ENCODE peak calls at places on chromosome 12, in ten cellular contexts. One of them, this sample, is unnamed.

GRCh38 chr12:93137656-93138612 is 208.8 kb upstream of the EEA1 start:
- DNase-seq in transverse colon: no peak
- DNase-seq in osteocyte: no peak
- DNase-seq in HCEC 1CT: peak; percentile 88
- DNase-seq in anterior cingulate cortex: no peak
- DNase-seq in kidney epithelial cell: peak; percentile 70
- DNase-seq in H9: no peak
- DNase-seq in T-helper 9 cell: no peak
- DNase-seq in SK-N-SH: no peak
- DNase-seq in NCI-H1105: no peak
- DNase-seq in this sample: no peak

GRCh38 chr12:99049774-99050173 is 404.7 kb downstream of the APAF1 start:
- DNase-seq in SK-N-SH: no peak
- DNase-seq in kidney epithelial cell: no peak
- DNase-seq in anterior cingulate cortex: no peak
- DNase-seq in NCI-H1105: no peak
- DNase-seq in osteocyte: no peak
- DNase-seq in H9: no peak
- DNase-seq in T-helper 9 cell: no peak
- DNase-seq in HCEC 1CT: no peak
- DNase-seq in transverse colon: no peak
- DNase-seq in this sample: no peak

GRCh38 chr12:116838395-116838794 is 42.8 kb downstream of the HRK start:
- DNase-seq in transverse colon: no peak
- DNase-seq in anterior cingulate cortex: no peak
- DNase-seq in T-helper 9 cell: no peak
- DNase-seq in NCI-H1105: no peak
- DNase-seq in H9: no peak
- DNase-seq in kidney epithelial cell: no peak
- DNase-seq in osteocyte: no peak
- DNase-seq in SK-N-SH: no peak
- DNase-seq in HCEC 1CT: no peak
- DNase-seq in this sample: no peak

GRCh38 chr12:112239881-112240280 is 114.5 kb downstream of the TRAFD1 start:
- DNase-seq in H9: no peak
- DNase-seq in NCI-H1105: no peak
- DNase-seq in HCEC 1CT: no peak
- DNase-seq in osteocyte: no peak
- DNase-seq in kidney epithelial cell: no peak
- DNase-seq in transverse colon: no peak
- DNase-seq in SK-N-SH: no peak
- DNase-seq in anterior cingulate cortex: no peak
- DNase-seq in T-helper 9 cell: no peak
- DNase-seq in this sample: no peak

GRCh38 chr12:24554612-24555300 is 394.1 kb downstream of the BCAT1 start:
- DNase-seq in transverse colon: no peak
- DNase-seq in anterior cingulate cortex: no peak
- DNase-seq in kidney epithelial cell: no peak
- DNase-seq in HCEC 1CT: no peak
- DNase-seq in osteocyte: no peak
- DNase-seq in SK-N-SH: no peak
- DNase-seq in H9: no peak
- DNase-seq in NCI-H1105: no peak
- DNase-seq in T-helper 9 cell: no peak
- DNase-seq in this sample: no peak

GRCh38 chr12:19198272-19198671 is 68.7 kb downstream of the PLEKHA5 start:
- DNase-seq in transverse colon: no peak
- DNase-seq in kidney epithelial cell: no peak
- DNase-seq in osteocyte: no peak
- DNase-seq in SK-N-SH: no peak
- DNase-seq in T-helper 9 cell: no peak
- DNase-seq in NCI-H1105: no peak
- DNase-seq in H9: no peak
- DNase-seq in anterior cingulate cortex: no peak
- DNase-seq in HCEC 1CT: no peak
- DNase-seq in this sample: no peak

GRCh38 chr12:24948452-24948815 is 467 bp downstream of the BCAT1 start:
- DNase-seq in T-helper 9 cell: no peak
- DNase-seq in SK-N-SH: peak; percentile 63
- DNase-seq in kidney epithelial cell: no peak
- DNase-seq in anterior cingulate cortex: no peak
- DNase-seq in H9: peak; percentile 59
- DNase-seq in osteocyte: no peak
- DNase-seq in NCI-H1105: no peak
- DNase-seq in HCEC 1CT: peak; percentile 57
- DNase-seq in transverse colon: no peak
- DNase-seq in this sample: no peak

GRCh38 chr12:99649551-99649950 is 2.0 kb downstream of the GARIN6 start:
- DNase-seq in H9: no peak
- DNase-seq in kidney epithelial cell: no peak
- DNase-seq in HCEC 1CT: no peak
- DNase-seq in transverse colon: no peak
- DNase-seq in NCI-H1105: no peak
- DNase-seq in SK-N-SH: no peak
- DNase-seq in osteocyte: no peak
- DNase-seq in anterior cingulate cortex: no peak
- DNase-seq in T-helper 9 cell: no peak
- DNase-seq in this sample: no peak

GRCh38 chr12:12726543-12727093 is 9.4 kb downstream of the CDKN1B start:
- DNase-seq in HCEC 1CT: peak; percentile 90
- DNase-seq in NCI-H1105: no peak
- DNase-seq in H9: no peak
- DNase-seq in T-helper 9 cell: no peak
- DNase-seq in osteocyte: no peak
- DNase-seq in transverse colon: no peak
- DNase-seq in kidney epithelial cell: no peak
- DNase-seq in SK-N-SH: peak; percentile 26
- DNase-seq in anterior cingulate cortex: no peak
- DNase-seq in this sample: no peak

GRCh38 chr12:48005750-48006021 is 1.4 kb upstream of the COL2A1 start:
- DNase-seq in anterior cingulate cortex: no peak
- DNase-seq in kidney epithelial cell: no peak
- DNase-seq in SK-N-SH: no peak
- DNase-seq in osteocyte: no peak
- DNase-seq in HCEC 1CT: no peak
- DNase-seq in H9: no peak
- DNase-seq in transverse colon: no peak
- DNase-seq in T-helper 9 cell: no peak
- DNase-seq in NCI-H1105: no peak
- DNase-seq in this sample: no peak

GRCh38 chr12:57127101-57127709 is 1.1 kb upstream of the LRP1 start:
- DNase-seq in NCI-H1105: peak; percentile 13
- DNase-seq in H9: peak; percentile 89
- DNase-seq in anterior cingulate cortex: no peak
- DNase-seq in transverse colon: peak; percentile 90
- DNase-seq in osteocyte: no peak
- DNase-seq in SK-N-SH: peak; percentile 67
- DNase-seq in T-helper 9 cell: peak; percentile 31
- DNase-seq in kidney epithelial cell: no peak
- DNase-seq in HCEC 1CT: peak; percentile 39
- DNase-seq in this sample: peak; percentile 46

GRCh38 chr12:69510176-69510827 is 40.1 kb downstream of the FRS2 start:
- DNase-seq in SK-N-SH: no peak
- DNase-seq in T-helper 9 cell: no peak
- DNase-seq in NCI-H1105: peak; percentile 44
- DNase-seq in HCEC 1CT: no peak
- DNase-seq in transverse colon: no peak
- DNase-seq in H9: no peak
- DNase-seq in osteocyte: no peak
- DNase-seq in anterior cingulate cortex: no peak
- DNase-seq in kidney epithelial cell: no peak
- DNase-seq in this sample: no peak

GRCh38 chr12:117039891-117040309 is 59.3 kb downstream of the TESC start:
- DNase-seq in SK-N-SH: no peak
- DNase-seq in H9: no peak
- DNase-seq in NCI-H1105: no peak
- DNase-seq in anterior cingulate cortex: peak; percentile 37
- DNase-seq in osteocyte: no peak
- DNase-seq in kidney epithelial cell: no peak
- DNase-seq in T-helper 9 cell: no peak
- DNase-seq in transverse colon: no peak
- DNase-seq in HCEC 1CT: no peak
- DNase-seq in this sample: no peak

GRCh38 chr12:13197526-13198141 is 1.1 kb downstream of the EMP1 start:
- DNase-seq in HCEC 1CT: peak; percentile 54
- DNase-seq in SK-N-SH: no peak
- DNase-seq in NCI-H1105: no peak
- DNase-seq in osteocyte: no peak
- DNase-seq in T-helper 9 cell: no peak
- DNase-seq in anterior cingulate cortex: no peak
- DNase-seq in transverse colon: no peak
- DNase-seq in kidney epithelial cell: no peak
- DNase-seq in H9: no peak
- DNase-seq in this sample: no peak

GRCh38 chr12:89832336-89832735 is 123.7 kb upstream of the ATP2B1 start:
- DNase-seq in transverse colon: no peak
- DNase-seq in anterior cingulate cortex: no peak
- DNase-seq in HCEC 1CT: no peak
- DNase-seq in H9: no peak
- DNase-seq in kidney epithelial cell: no peak
- DNase-seq in SK-N-SH: no peak
- DNase-seq in osteocyte: no peak
- DNase-seq in NCI-H1105: no peak
- DNase-seq in T-helper 9 cell: no peak
- DNase-seq in this sample: no peak

GRCh38 chr12:4278582-4278939 is 5.0 kb downstream of the CCND2 start:
- DNase-seq in T-helper 9 cell: no peak
- DNase-seq in osteocyte: no peak
- DNase-seq in anterior cingulate cortex: no peak
- DNase-seq in NCI-H1105: no peak
- DNase-seq in kidney epithelial cell: no peak
- DNase-seq in H9: no peak
- DNase-seq in SK-N-SH: no peak
- DNase-seq in transverse colon: peak; percentile 78
- DNase-seq in HCEC 1CT: no peak
- DNase-seq in this sample: no peak

GRCh38 chr12:47071241-47071852 is 8.1 kb upstream of the PCED1B start:
- DNase-seq in HCEC 1CT: peak; percentile 23
- DNase-seq in transverse colon: no peak
- DNase-seq in H9: peak; percentile 75
- DNase-seq in osteocyte: no peak
- DNase-seq in kidney epithelial cell: no peak
- DNase-seq in anterior cingulate cortex: no peak
- DNase-seq in T-helper 9 cell: no peak
- DNase-seq in SK-N-SH: no peak
- DNase-seq in NCI-H1105: no peak
- DNase-seq in this sample: no peak

GRCh38 chr12:20000229-20000869 is 368.0 kb upstream of the PDE3A start:
- DNase-seq in T-helper 9 cell: no peak
- DNase-seq in kidney epithelial cell: no peak
- DNase-seq in NCI-H1105: no peak
- DNase-seq in osteocyte: no peak
- DNase-seq in SK-N-SH: no peak
- DNase-seq in transverse colon: no peak
- DNase-seq in anterior cingulate cortex: no peak
- DNase-seq in HCEC 1CT: no peak
- DNase-seq in H9: no peak
- DNase-seq in this sample: no peak

GRCh38 chr12:18982226-18982949 is 147.1 kb upstream of the PLEKHA5 start:
- DNase-seq in osteocyte: no peak
- DNase-seq in kidney epithelial cell: no peak
- DNase-seq in T-helper 9 cell: no peak
- DNase-seq in anterior cingulate cortex: no peak
- DNase-seq in NCI-H1105: no peak
- DNase-seq in transverse colon: no peak
- DNase-seq in SK-N-SH: no peak
- DNase-seq in HCEC 1CT: no peak
- DNase-seq in H9: no peak
- DNase-seq in this sample: no peak

GRCh38 chr12:109739747-109740693 is 26.4 kb downstream of the FAM222A start:
- DNase-seq in SK-N-SH: peak; percentile 59
- DNase-seq in NCI-H1105: no peak
- DNase-seq in kidney epithelial cell: no peak
- DNase-seq in HCEC 1CT: no peak
- DNase-seq in osteocyte: no peak
- DNase-seq in transverse colon: no peak
- DNase-seq in anterior cingulate cortex: no peak
- DNase-seq in T-helper 9 cell: no peak
- DNase-seq in H9: peak; percentile 71
- DNase-seq in this sample: no peak

GRCh38 chr12:19223018-19223417 is 93.5 kb downstream of the PLEKHA5 start:
- DNase-seq in anterior cingulate cortex: no peak
- DNase-seq in SK-N-SH: peak; percentile 25
- DNase-seq in H9: no peak
- DNase-seq in transverse colon: no peak
- DNase-seq in kidney epithelial cell: no peak
- DNase-seq in T-helper 9 cell: no peak
- DNase-seq in NCI-H1105: peak; percentile 61
- DNase-seq in osteocyte: no peak
- DNase-seq in HCEC 1CT: peak; percentile 44
- DNase-seq in this sample: no peak

GRCh38 chr12:121132601-121133481 is at the start of gene P2RX7:
- DNase-seq in kidney epithelial cell: peak; percentile 47
- DNase-seq in transverse colon: peak; percentile 82
- DNase-seq in osteocyte: no peak
- DNase-seq in SK-N-SH: peak; percentile 84
- DNase-seq in H9: peak; percentile 89
- DNase-seq in HCEC 1CT: peak; percentile 55
- DNase-seq in anterior cingulate cortex: peak; percentile 92
- DNase-seq in NCI-H1105: peak; percentile 56
- DNase-seq in T-helper 9 cell: peak; percentile 12
- DNase-seq in this sample: peak; percentile 98

GRCh38 chr12:60539592-60539991 is 943.8 kb downstream of the SLC16A7 start:
- DNase-seq in HCEC 1CT: peak; percentile 70
- DNase-seq in anterior cingulate cortex: no peak
- DNase-seq in NCI-H1105: no peak
- DNase-seq in H9: no peak
- DNase-seq in T-helper 9 cell: no peak
- DNase-seq in osteocyte: no peak
- DNase-seq in transverse colon: no peak
- DNase-seq in SK-N-SH: no peak
- DNase-seq in kidney epithelial cell: no peak
- DNase-seq in this sample: no peak

GRCh38 chr12:21751517-21751916 is 23.0 kb downstream of the KCNJ8 start:
- DNase-seq in kidney epithelial cell: no peak
- DNase-seq in transverse colon: no peak
- DNase-seq in osteocyte: no peak
- DNase-seq in SK-N-SH: no peak
- DNase-seq in HCEC 1CT: no peak
- DNase-seq in anterior cingulate cortex: no peak
- DNase-seq in H9: no peak
- DNase-seq in NCI-H1105: peak; percentile 60
- DNase-seq in T-helper 9 cell: no peak
- DNase-seq in this sample: no peak

GRCh38 chr12:30769802-30770201 is 15.1 kb upstream of the CAPRIN2 start:
- DNase-seq in SK-N-SH: no peak
- DNase-seq in T-helper 9 cell: no peak
- DNase-seq in kidney epithelial cell: no peak
- DNase-seq in H9: no peak
- DNase-seq in NCI-H1105: no peak
- DNase-seq in osteocyte: no peak
- DNase-seq in HCEC 1CT: no peak
- DNase-seq in anterior cingulate cortex: no peak
- DNase-seq in transverse colon: no peak
- DNase-seq in this sample: no peak

GRCh38 chr12:27185234-27186045 is 58.6 kb upstream of the STK38L start:
- DNase-seq in T-helper 9 cell: no peak
- DNase-seq in anterior cingulate cortex: no peak
- DNase-seq in osteocyte: no peak
- DNase-seq in SK-N-SH: no peak
- DNase-seq in NCI-H1105: no peak
- DNase-seq in HCEC 1CT: peak; percentile 78
- DNase-seq in kidney epithelial cell: no peak
- DNase-seq in H9: no peak
- DNase-seq in transverse colon: no peak
- DNase-seq in this sample: no peak

GRCh38 chr12:22435583-22435982 is 101.1 kb upstream of the ST8SIA1 start:
- DNase-seq in NCI-H1105: no peak
- DNase-seq in osteocyte: no peak
- DNase-seq in T-helper 9 cell: no peak
- DNase-seq in HCEC 1CT: no peak
- DNase-seq in anterior cingulate cortex: no peak
- DNase-seq in SK-N-SH: no peak
- DNase-seq in kidney epithelial cell: no peak
- DNase-seq in H9: no peak
- DNase-seq in transverse colon: no peak
- DNase-seq in this sample: no peak

GRCh38 chr12:124786065-124786964 is 77.3 kb downstream of the SCARB1 start:
- DNase-seq in kidney epithelial cell: no peak
- DNase-seq in HCEC 1CT: peak; percentile 63
- DNase-seq in transverse colon: peak; percentile 53
- DNase-seq in NCI-H1105: peak; percentile 95
- DNase-seq in T-helper 9 cell: no peak
- DNase-seq in H9: peak; percentile 90
- DNase-seq in anterior cingulate cortex: peak; percentile 74
- DNase-seq in osteocyte: no peak
- DNase-seq in SK-N-SH: peak; percentile 98
- DNase-seq in this sample: peak; percentile 84

This sample was measured in hippocampal formation.